ENCODE peak calls at places on chromosomes 11 and 22, in six cellular contexts. One of them, this sample, is unnamed.

GRCh38 chr11:71563401-71563800 is 2.0 kb upstream of the KRTAP5-10 start:
- DNase-seq in spleen: no peak
- DNase-seq in transverse colon: no peak
- DNase-seq in H1: peak
- DNase-seq in sigmoid colon: no peak
- DNase-seq in stomach: no peak
- DNase-seq in this sample: no peak

GRCh38 chr11:104073950-104074349 is 37.5 kb downstream of the DDI1 start:
- DNase-seq in sigmoid colon: no peak
- DNase-seq in transverse colon: no peak
- DNase-seq in stomach: no peak
- DNase-seq in H1: no peak
- DNase-seq in spleen: no peak
- DNase-seq in this sample: no peak

GRCh38 chr11:87359401-87359800 is 321.7 kb downstream of the TMEM135 start:
- DNase-seq in spleen: no peak
- DNase-seq in transverse colon: peak
- DNase-seq in H1: no peak
- DNase-seq in sigmoid colon: no peak
- DNase-seq in stomach: no peak
- DNase-seq in this sample: no peak

GRCh38 chr22:39244496-39245129 is at the start of gene PDGFB:
- DNase-seq in transverse colon: peak
- DNase-seq in spleen: no peak
- DNase-seq in H1: no peak
- DNase-seq in sigmoid colon: no peak
- DNase-seq in stomach: peak
- DNase-seq in this sample: no peak

GRCh38 chr22:17712441-17712840 is 61.8 kb downstream of the BID start:
- DNase-seq in spleen: no peak
- DNase-seq in stomach: no peak
- DNase-seq in sigmoid colon: no peak
- DNase-seq in transverse colon: no peak
- DNase-seq in H1: no peak
- DNase-seq in this sample: no peak

GRCh38 chr11:62961017-62961416 is 23.8 kb downstream of the SLC22A6 start:
- DNase-seq in H1: no peak
- DNase-seq in sigmoid colon: no peak
- DNase-seq in stomach: peak
- DNase-seq in spleen: no peak
- DNase-seq in transverse colon: no peak
- DNase-seq in this sample: no peak

GRCh38 chr11:69215216-69215615 is 59.5 kb downstream of the SMIM38 start:
- DNase-seq in transverse colon: no peak
- DNase-seq in sigmoid colon: peak
- DNase-seq in H1: no peak
- DNase-seq in stomach: peak
- DNase-seq in spleen: no peak
- DNase-seq in this sample: no peak

GRCh38 chr22:39546889-39547586 is 14.5 kb upstream of the RPS19BP1 start:
- DNase-seq in transverse colon: no peak
- DNase-seq in H1: no peak
- DNase-seq in spleen: no peak
- DNase-seq in stomach: no peak
- DNase-seq in sigmoid colon: no peak
- DNase-seq in this sample: no peak

GRCh38 chr11:60847281-60847680 is 5.4 kb downstream of the CCDC86 start:
- DNase-seq in spleen: no peak
- DNase-seq in transverse colon: no peak
- DNase-seq in stomach: no peak
- DNase-seq in H1: no peak
- DNase-seq in sigmoid colon: no peak
- DNase-seq in this sample: no peak

GRCh38 chr11:47980093-47980906 is at the start of gene PTPRJ:
- DNase-seq in transverse colon: peak
- DNase-seq in stomach: peak
- DNase-seq in H1: no peak
- DNase-seq in sigmoid colon: peak
- DNase-seq in spleen: peak
- DNase-seq in this sample: peak

GRCh38 chr11:47977651-47978050 is 2.7 kb upstream of the PTPRJ start:
- DNase-seq in sigmoid colon: no peak
- DNase-seq in H1: no peak
- DNase-seq in spleen: no peak
- DNase-seq in stomach: no peak
- DNase-seq in transverse colon: no peak
- DNase-seq in this sample: no peak

GRCh38 chr11:47981667-47982404 is 1.5 kb downstream of the PTPRJ start:
- DNase-seq in sigmoid colon: no peak
- DNase-seq in stomach: no peak
- DNase-seq in spleen: peak
- DNase-seq in H1: no peak
- DNase-seq in transverse colon: no peak
- DNase-seq in this sample: no peak

GRCh38 chr11:47980907-47981621 is 705 bp downstream of the PTPRJ start:
- DNase-seq in H1: no peak
- DNase-seq in stomach: peak
- DNase-seq in spleen: peak
- DNase-seq in sigmoid colon: peak
- DNase-seq in transverse colon: peak
- DNase-seq in this sample: no peak

GRCh38 chr11:47979378-47980092 is 824 bp upstream of the PTPRJ start:
- DNase-seq in H1: no peak
- DNase-seq in sigmoid colon: no peak
- DNase-seq in stomach: no peak
- DNase-seq in spleen: no peak
- DNase-seq in transverse colon: no peak
- DNase-seq in this sample: no peak
- TF ChIP-seq POLR2A in H1: no peak
- TF ChIP-seq POLR2A in sigmoid colon: no peak
- TF ChIP-seq POLR2A in stomach: no peak
- TF ChIP-seq POLR2A in spleen: no peak
- TF ChIP-seq POLR2A in transverse colon: no peak
- TF ChIP-seq POLR2A in this sample: no peak

GRCh38 chr11:9092846-9093778 is 1.7 kb upstream of the SCUBE2 start:
- DNase-seq in transverse colon: no peak
- DNase-seq in spleen: no peak
- DNase-seq in stomach: no peak
- DNase-seq in H1: no peak
- DNase-seq in sigmoid colon: no peak
- DNase-seq in this sample: no peak
- TF ChIP-seq POLR2AphosphoS5 in transverse colon: no peak
- TF ChIP-seq POLR2AphosphoS5 in spleen: no peak
- TF ChIP-seq POLR2AphosphoS5 in stomach: no peak
- TF ChIP-seq POLR2AphosphoS5 in H1: no peak
- TF ChIP-seq POLR2AphosphoS5 in sigmoid colon: no peak
- TF ChIP-seq POLR2AphosphoS5 in this sample: no peak

GRCh38 chr11:59839615-59840014 is 5.7 kb downstream of the CBLIF start:
- DNase-seq in sigmoid colon: no peak
- DNase-seq in spleen: no peak
- DNase-seq in stomach: no peak
- DNase-seq in transverse colon: no peak
- DNase-seq in H1: no peak
- DNase-seq in this sample: no peak
- H3K27ac ChIP-seq in sigmoid colon: no peak
- H3K27ac ChIP-seq in spleen: no peak
- H3K27ac ChIP-seq in stomach: no peak
- H3K27ac ChIP-seq in transverse colon: no peak
- H3K27ac ChIP-seq in H1: no peak
- H3K27ac ChIP-seq in this sample: no peak

DNA sequence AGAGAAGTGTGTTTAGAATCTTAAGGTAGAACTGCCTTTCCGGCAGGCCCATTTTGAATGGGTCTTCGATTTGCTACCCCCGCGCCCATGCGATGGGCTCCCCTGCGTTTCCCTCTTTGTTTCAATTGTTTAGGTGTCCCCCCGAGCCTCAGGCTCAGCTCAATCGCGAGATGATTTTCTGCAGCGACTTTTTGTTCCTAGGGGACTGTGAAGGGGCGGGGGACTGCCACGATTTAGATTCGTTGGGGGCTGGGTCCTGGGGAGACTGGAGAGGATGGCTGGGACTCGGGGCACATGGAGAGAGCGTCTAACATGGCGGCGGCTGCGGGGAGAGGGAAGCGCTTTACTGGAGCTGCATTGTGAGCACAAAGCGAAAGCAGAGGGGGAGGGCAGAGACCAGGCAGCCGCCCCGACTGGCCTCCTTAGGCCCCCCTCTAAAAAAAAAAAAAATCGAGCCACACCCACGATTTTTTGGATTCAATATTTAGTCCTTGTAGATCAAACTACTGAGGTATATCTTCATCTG is 1.7 kb downstream of the CAPRIN1 start:
- DNase-seq in sigmoid colon: peak
- DNase-seq in H1: no peak
- DNase-seq in spleen: peak
- DNase-seq in stomach: peak
- DNase-seq in transverse colon: peak
- DNase-seq in this sample: peak
- TF ChIP-seq POLR2A in sigmoid colon: no peak
- TF ChIP-seq POLR2A in H1: peak
- TF ChIP-seq POLR2A in spleen: no peak
- TF ChIP-seq POLR2A in stomach: no peak
- TF ChIP-seq POLR2A in transverse colon: peak
- TF ChIP-seq POLR2A in this sample: no peak

GRCh38 chr11:128691802-128692749 is 1.8 kb upstream of the FLI1 start:
- DNase-seq in H1: no peak
- DNase-seq in sigmoid colon: no peak
- DNase-seq in transverse colon: no peak
- DNase-seq in stomach: no peak
- DNase-seq in spleen: peak
- DNase-seq in this sample: no peak
- TF ChIP-seq POLR2AphosphoS5 in H1: no peak
- TF ChIP-seq POLR2AphosphoS5 in sigmoid colon: no peak
- TF ChIP-seq POLR2AphosphoS5 in transverse colon: no peak
- TF ChIP-seq POLR2AphosphoS5 in stomach: no peak
- TF ChIP-seq POLR2AphosphoS5 in spleen: no peak
- TF ChIP-seq POLR2AphosphoS5 in this sample: no peak

DNA sequence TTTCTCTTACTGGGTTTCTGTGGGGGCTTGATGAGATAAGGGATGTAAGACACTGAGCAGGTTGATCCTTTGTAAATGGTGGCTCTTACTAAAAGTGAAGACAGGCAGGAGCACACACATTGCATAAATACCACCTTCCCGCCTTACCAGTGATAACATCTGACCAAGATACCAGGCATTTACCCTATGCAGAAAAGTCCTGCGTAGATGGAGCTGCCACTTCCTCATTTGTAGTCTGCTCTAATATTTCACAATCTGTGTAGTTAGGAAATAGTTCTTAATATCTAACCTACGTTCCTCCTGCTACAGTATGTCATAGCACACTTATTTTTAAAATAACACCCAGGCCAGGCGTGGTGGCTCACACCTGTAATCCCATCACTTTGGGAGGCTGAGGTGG is 23.9 kb upstream of the SWAP70 start:
- DNase-seq in transverse colon: no peak
- DNase-seq in stomach: no peak
- DNase-seq in spleen: no peak
- DNase-seq in H1: no peak
- DNase-seq in sigmoid colon: no peak
- DNase-seq in this sample: no peak
- H3K27ac ChIP-seq in transverse colon: no peak
- H3K27ac ChIP-seq in stomach: no peak
- H3K27ac ChIP-seq in spleen: peak
- H3K27ac ChIP-seq in H1: no peak
- H3K27ac ChIP-seq in sigmoid colon: peak
- H3K27ac ChIP-seq in this sample: peak